ENCODE peak calls at places on chromosomes 4 and X, in five cellular contexts. N is fibroblast of lung, Y is neural progenitor cell, P is foreskin fibroblast, S is Peyer's patch. C is an unnamed sample.

GRCh38 chrX:83501540-83501939 is 6.5 kb upstream of the POU3F4 start:
- DNase-seq in N (no peak), Y (peak), P (no peak), S (no peak), C (no peak)

GRCh38 chrX:45497290-45497689 is 296.6 kb upstream of the DIPK2B start:
- DNase-seq in N (peak), Y (no peak), P (peak), S (no peak), C (no peak)

GRCh38 chrX:139642241-139642927 is 65.6 kb downstream of the MCF2 start:
- DNase-seq in N (peak), Y (peak), P (no peak), S (no peak), C (no peak)

GRCh38 chrX:64975491-64975890 is 759 bp downstream of the ZC4H2 start:
- DNase-seq in N (peak), Y (peak), P (peak), S (peak), C (no peak)

GRCh38 chr4:17722361-17722710 is 59.1 kb downstream of the FAM184B start:
- DNase-seq in N (no peak), Y (no peak), P (no peak), S (no peak), C (no peak)

GRCh38 chrX:112746812-112747630 is 67.3 kb upstream of the LHFPL1 start:
- DNase-seq in N (peak), Y (no peak), P (no peak), S (no peak), C (no peak)

GRCh38 chrX:134374294-134374693 is 85.7 kb upstream of the HPRT1 start:
- DNase-seq in N (peak), Y (no peak), P (no peak), S (no peak), C (no peak)

GRCh38 chr4:128725405-128725804 is 84.1 kb upstream of the JADE1 start:
- DNase-seq in N (no peak), Y (peak), P (no peak), S (no peak), C (no peak)

GRCh38 chrX:155966876-155967275 is 30.6 kb upstream of the IL9R start:
- DNase-seq in N (no peak), Y (peak), P (peak), S (no peak), C (no peak)

GRCh38 chr4:146647615-146648383 is 9.1 kb downstream of the POU4F2 start:
- DNase-seq in N (no peak), Y (peak), P (no peak), S (no peak), C (no peak)

GRCh38 chrX:41133551-41133950 is 48.3 kb downstream of the USP9X start:
- DNase-seq in N (no peak), Y (no peak), P (no peak), S (no peak), C (no peak)
- H3K4me3 ChIP-seq in N (no peak), Y (no peak), P (no peak), S (no peak), C (no peak)

DNA sequence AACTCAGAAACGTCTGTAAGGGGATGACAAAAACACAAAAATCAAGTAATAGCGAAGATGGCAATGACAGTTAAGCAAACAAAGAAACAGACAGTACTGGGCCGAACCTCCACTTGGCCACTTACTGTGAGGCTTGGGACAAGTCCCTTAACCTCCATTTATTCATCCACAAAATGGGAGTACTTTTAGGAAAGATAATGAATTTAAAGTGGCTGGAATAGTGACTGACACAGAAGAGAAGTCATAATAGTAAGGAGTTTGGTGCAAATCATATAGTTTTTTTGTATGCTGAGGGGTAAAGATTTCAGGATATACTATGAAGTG is 1.4 kb upstream of the TLR6 start:
- DNase-seq in N (no peak), Y (no peak), P (no peak), S (no peak), C (no peak)
- H3K4me3 ChIP-seq in N (no peak), Y (no peak), P (no peak), S (no peak), C (no peak)

DNA sequence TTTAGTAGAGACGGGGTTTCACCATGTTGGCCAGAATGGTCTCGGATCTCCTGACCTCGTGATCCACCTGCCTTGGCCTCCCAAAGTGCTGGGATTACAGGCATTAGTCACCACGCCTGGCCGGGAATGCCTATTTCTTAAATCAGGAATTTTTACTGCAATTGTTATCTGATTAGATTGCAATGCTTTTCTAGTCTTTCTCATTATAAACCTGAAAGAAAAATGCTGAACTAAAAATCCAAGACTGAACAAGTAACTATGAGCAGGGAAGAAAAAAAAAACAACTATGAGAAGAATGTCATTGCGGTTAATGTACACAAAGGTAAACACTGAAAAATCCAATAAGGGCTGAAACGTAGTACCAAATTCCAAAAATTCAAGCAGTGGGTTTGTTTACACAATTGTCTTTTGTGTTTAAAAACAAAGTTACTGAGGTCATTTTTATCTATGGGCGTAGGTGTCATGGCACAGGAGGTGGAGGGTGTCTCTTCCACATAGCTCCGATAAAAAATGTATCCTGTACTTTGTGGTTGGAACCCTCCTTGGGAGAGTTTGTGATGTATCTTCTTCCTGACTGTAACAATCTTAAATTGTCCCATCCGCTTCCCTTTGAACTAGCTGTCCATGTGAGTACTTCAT is 11.0 kb upstream of the TMEM156 start:
- DNase-seq in N (peak), Y (no peak), P (no peak), S (no peak), C (no peak)
- H3K4me3 ChIP-seq in N (no peak), Y (peak), P (no peak), S (no peak), C (no peak)

DNA sequence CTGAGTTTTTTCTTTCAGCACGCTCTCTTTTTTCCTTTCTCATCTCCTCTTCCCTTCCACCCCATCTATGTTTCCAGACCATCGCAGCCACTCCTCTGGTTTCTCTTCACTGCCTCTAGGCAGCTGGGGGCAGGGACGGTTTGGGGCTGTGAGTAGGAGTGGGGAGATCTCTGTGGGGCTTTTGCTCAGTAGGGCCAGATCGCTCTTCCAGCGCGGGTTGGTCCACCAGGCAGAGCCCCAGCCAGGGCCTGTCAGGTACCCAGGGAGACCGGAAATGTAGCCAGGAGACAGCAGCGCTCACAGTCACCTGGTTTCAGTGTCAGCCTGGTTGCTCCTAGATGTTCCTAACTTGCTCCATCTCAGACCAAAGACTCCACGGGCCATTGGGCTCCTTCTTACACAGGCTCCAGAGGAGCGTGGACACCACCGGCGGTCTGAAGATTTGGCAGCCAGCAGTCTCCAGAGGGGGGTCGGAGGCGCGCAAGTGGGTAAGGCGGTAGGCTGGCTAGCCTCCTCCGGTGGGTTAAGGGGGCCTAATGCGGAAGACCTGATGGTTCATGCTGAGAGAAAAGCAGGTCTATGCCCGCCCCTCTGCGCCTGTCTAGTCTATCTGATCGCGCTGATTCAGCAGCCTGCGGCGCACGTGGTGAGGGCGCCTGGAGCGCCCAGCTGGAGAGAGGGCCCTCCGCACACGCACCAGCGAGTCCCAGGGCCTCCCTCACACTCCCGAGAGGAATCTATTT is 1.8 kb downstream of the FGF5 start:
- DNase-seq in N (peak), Y (peak), P (peak), S (no peak), C (no peak)
- H3K4me3 ChIP-seq in N (peak), Y (no peak), P (peak), S (no peak), C (peak)

DNA sequence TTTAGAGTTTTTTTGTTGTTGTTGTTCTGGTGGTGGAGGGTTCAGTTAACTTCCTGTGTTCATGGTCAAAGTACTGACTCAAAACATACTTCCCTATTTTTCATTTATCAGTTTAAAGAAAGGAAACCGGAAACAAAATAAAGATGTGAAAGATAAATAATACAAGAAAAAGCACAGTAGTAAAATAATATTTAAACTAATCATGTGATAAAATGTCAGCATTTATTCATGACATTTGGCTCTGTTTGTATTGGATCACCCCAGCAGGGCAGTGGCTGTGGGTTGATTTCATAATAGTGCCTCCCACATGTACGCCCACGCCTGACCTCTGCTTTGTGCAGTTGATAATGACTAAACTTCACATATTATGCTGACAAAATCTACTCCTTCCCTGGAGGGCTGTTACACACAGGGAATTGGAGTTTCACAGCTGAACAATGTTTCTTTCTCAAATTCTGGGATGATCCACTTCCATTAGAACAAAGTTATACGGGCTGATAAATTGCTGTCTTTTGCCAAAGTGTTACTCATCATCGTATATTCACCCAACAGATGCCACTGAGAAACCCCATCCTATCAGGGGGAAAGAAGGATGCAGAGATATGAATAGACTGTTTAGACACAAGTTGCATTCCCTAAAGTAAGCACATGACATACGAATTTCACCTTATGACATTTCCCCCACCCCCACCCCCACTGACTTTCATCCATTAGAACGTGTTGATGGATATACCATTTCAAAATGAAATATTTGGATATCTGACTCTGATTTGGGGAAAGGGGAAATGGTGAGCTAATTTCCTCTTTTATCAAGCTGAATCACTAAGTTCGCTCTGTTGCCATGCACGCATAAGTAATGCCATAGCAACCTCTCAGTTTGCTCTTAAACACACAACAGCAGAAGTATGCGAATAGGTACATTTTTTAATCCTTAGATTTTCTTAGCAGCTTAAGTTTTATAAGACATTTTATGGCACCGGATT is 48.4 kb downstream of the AMELX start:
- DNase-seq in N (peak), Y (no peak), P (peak), S (no peak), C (peak)
- H3K4me3 ChIP-seq in N (no peak), Y (no peak), P (no peak), S (no peak), C (no peak)

DNA sequence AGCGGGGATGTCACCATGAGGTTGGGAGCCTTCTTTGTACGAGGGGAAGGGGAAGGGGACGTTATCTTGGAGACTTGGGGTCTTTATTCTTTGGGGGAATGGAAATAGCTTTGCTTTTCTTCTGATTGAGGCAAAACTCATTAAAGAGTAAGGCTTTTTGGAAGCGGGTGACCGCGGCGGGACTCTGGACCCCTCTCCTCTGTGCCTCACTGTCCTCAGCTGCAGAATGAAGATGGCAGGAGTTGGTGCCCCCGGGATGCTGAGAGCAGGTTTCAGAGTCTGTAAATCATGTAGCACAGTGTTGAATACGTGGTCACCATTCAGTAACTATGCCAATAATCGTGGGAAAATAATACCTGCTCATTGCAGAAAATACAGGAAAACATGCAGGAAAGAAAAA is 32.1 kb downstream of the HTT-AS start:
- DNase-seq in N (no peak), Y (no peak), P (no peak), S (no peak), C (no peak)
- H3K4me3 ChIP-seq in N (no peak), Y (no peak), P (peak), S (peak), C (peak)

C was measured in skeletal muscle cell.